ENCODE peak calls at places on chromosomes 12 and 14, in eight cellular contexts. One of them, this sample, is unnamed.

GRCh38 chr14:100078997-100079561 is 13.9 kb downstream of the EVL start:
- DNase-seq in AG08396: no peak
- DNase-seq in stomach: peak
- DNase-seq in SK-N-DZ: peak
- DNase-seq in stimulated activated CD8-positive, alpha-beta memory T cell treated with anti-CD3 and anti-CD28 coated beads, Interleukin-15, amount 100 ng/mL, for 24 hours: no peak
- DNase-seq in amniotic stem cell: no peak
- DNase-seq in HCT116: no peak
- DNase-seq in fibroblast of the aortic adventitia: peak
- DNase-seq in this sample: peak

GRCh38 chr12:106113446-106114083 is 25.2 kb downstream of the NUAK1 start:
- DNase-seq in stimulated activated CD8-positive, alpha-beta memory T cell treated with anti-CD3 and anti-CD28 coated beads, Interleukin-15, amount 100 ng/mL, for 24 hours: no peak
- DNase-seq in fibroblast of the aortic adventitia: peak
- DNase-seq in stomach: no peak
- DNase-seq in amniotic stem cell: no peak
- DNase-seq in HCT116: no peak
- DNase-seq in AG08396: no peak
- DNase-seq in SK-N-DZ: no peak
- DNase-seq in this sample: no peak

GRCh38 chr12:39575498-39575875 is 44.1 kb downstream of the ABCD2 start:
- DNase-seq in stomach: no peak
- DNase-seq in AG08396: no peak
- DNase-seq in HCT116: no peak
- DNase-seq in stimulated activated CD8-positive, alpha-beta memory T cell treated with anti-CD3 and anti-CD28 coated beads, Interleukin-15, amount 100 ng/mL, for 24 hours: no peak
- DNase-seq in fibroblast of the aortic adventitia: no peak
- DNase-seq in amniotic stem cell: no peak
- DNase-seq in SK-N-DZ: no peak
- DNase-seq in this sample: no peak

GRCh38 chr14:101500061-101500460 is 61.2 kb upstream of the DIO3 start:
- DNase-seq in AG08396: no peak
- DNase-seq in amniotic stem cell: no peak
- DNase-seq in fibroblast of the aortic adventitia: no peak
- DNase-seq in stomach: no peak
- DNase-seq in stimulated activated CD8-positive, alpha-beta memory T cell treated with anti-CD3 and anti-CD28 coated beads, Interleukin-15, amount 100 ng/mL, for 24 hours: no peak
- DNase-seq in SK-N-DZ: no peak
- DNase-seq in HCT116: no peak
- DNase-seq in this sample: no peak

GRCh38 chr12:113932411-113933196 is 33.5 kb downstream of the RBM19 start:
- DNase-seq in amniotic stem cell: no peak
- DNase-seq in fibroblast of the aortic adventitia: peak
- DNase-seq in SK-N-DZ: peak
- DNase-seq in AG08396: no peak
- DNase-seq in stomach: no peak
- DNase-seq in stimulated activated CD8-positive, alpha-beta memory T cell treated with anti-CD3 and anti-CD28 coated beads, Interleukin-15, amount 100 ng/mL, for 24 hours: no peak
- DNase-seq in HCT116: no peak
- DNase-seq in this sample: peak

GRCh38 chr12:89345830-89346740 is 6.2 kb downstream of the DUSP6 start:
- DNase-seq in SK-N-DZ: no peak
- DNase-seq in HCT116: peak
- DNase-seq in fibroblast of the aortic adventitia: peak
- DNase-seq in stimulated activated CD8-positive, alpha-beta memory T cell treated with anti-CD3 and anti-CD28 coated beads, Interleukin-15, amount 100 ng/mL, for 24 hours: no peak
- DNase-seq in AG08396: no peak
- DNase-seq in amniotic stem cell: no peak
- DNase-seq in stomach: peak
- DNase-seq in this sample: peak

GRCh38 chr12:92844147-92844763 is 84.8 kb downstream of the EEA1 start:
- DNase-seq in fibroblast of the aortic adventitia: peak
- DNase-seq in HCT116: no peak
- DNase-seq in SK-N-DZ: no peak
- DNase-seq in stimulated activated CD8-positive, alpha-beta memory T cell treated with anti-CD3 and anti-CD28 coated beads, Interleukin-15, amount 100 ng/mL, for 24 hours: no peak
- DNase-seq in AG08396: no peak
- DNase-seq in amniotic stem cell: no peak
- DNase-seq in stomach: no peak
- DNase-seq in this sample: peak

GRCh38 chr14:90582166-90582565 is 185.3 kb downstream of the CALM1 start:
- DNase-seq in amniotic stem cell: no peak
- DNase-seq in fibroblast of the aortic adventitia: no peak
- DNase-seq in stomach: no peak
- DNase-seq in stimulated activated CD8-positive, alpha-beta memory T cell treated with anti-CD3 and anti-CD28 coated beads, Interleukin-15, amount 100 ng/mL, for 24 hours: no peak
- DNase-seq in HCT116: no peak
- DNase-seq in SK-N-DZ: no peak
- DNase-seq in AG08396: no peak
- DNase-seq in this sample: no peak

GRCh38 chr12:78155546-78155945 is 324.9 kb downstream of the NAV3 start:
- DNase-seq in stomach: no peak
- DNase-seq in fibroblast of the aortic adventitia: no peak
- DNase-seq in SK-N-DZ: no peak
- DNase-seq in HCT116: no peak
- DNase-seq in amniotic stem cell: no peak
- DNase-seq in stimulated activated CD8-positive, alpha-beta memory T cell treated with anti-CD3 and anti-CD28 coated beads, Interleukin-15, amount 100 ng/mL, for 24 hours: no peak
- DNase-seq in AG08396: no peak
- DNase-seq in this sample: no peak

GRCh38 chr14:65566820-65567522 is 154.4 kb downstream of the FUT8 start:
- DNase-seq in stimulated activated CD8-positive, alpha-beta memory T cell treated with anti-CD3 and anti-CD28 coated beads, Interleukin-15, amount 100 ng/mL, for 24 hours: no peak
- DNase-seq in amniotic stem cell: no peak
- DNase-seq in SK-N-DZ: no peak
- DNase-seq in stomach: no peak
- DNase-seq in AG08396: no peak
- DNase-seq in HCT116: no peak
- DNase-seq in fibroblast of the aortic adventitia: no peak
- DNase-seq in this sample: no peak

GRCh38 chr14:21268612-21269251 is 510 bp downstream of the HNRNPC start:
- DNase-seq in amniotic stem cell: peak
- DNase-seq in stimulated activated CD8-positive, alpha-beta memory T cell treated with anti-CD3 and anti-CD28 coated beads, Interleukin-15, amount 100 ng/mL, for 24 hours: no peak
- DNase-seq in SK-N-DZ: peak
- DNase-seq in AG08396: no peak
- DNase-seq in HCT116: peak
- DNase-seq in fibroblast of the aortic adventitia: peak
- DNase-seq in stomach: peak
- DNase-seq in this sample: peak

GRCh38 chr14:36988568-36988967 is 183.8 kb downstream of the SLC25A21 start:
- DNase-seq in amniotic stem cell: peak
- DNase-seq in SK-N-DZ: no peak
- DNase-seq in fibroblast of the aortic adventitia: no peak
- DNase-seq in HCT116: no peak
- DNase-seq in stomach: no peak
- DNase-seq in AG08396: peak
- DNase-seq in stimulated activated CD8-positive, alpha-beta memory T cell treated with anti-CD3 and anti-CD28 coated beads, Interleukin-15, amount 100 ng/mL, for 24 hours: no peak
- DNase-seq in this sample: no peak

GRCh38 chr12:27965966-27966365 is 6.6 kb downstream of the PTHLH start:
- DNase-seq in fibroblast of the aortic adventitia: no peak
- DNase-seq in amniotic stem cell: no peak
- DNase-seq in HCT116: no peak
- DNase-seq in stomach: no peak
- DNase-seq in AG08396: peak
- DNase-seq in SK-N-DZ: no peak
- DNase-seq in stimulated activated CD8-positive, alpha-beta memory T cell treated with anti-CD3 and anti-CD28 coated beads, Interleukin-15, amount 100 ng/mL, for 24 hours: no peak
- DNase-seq in this sample: no peak

GRCh38 chr12:123270380-123271181 is 1.1 kb downstream of the CDK2AP1 start:
- DNase-seq in stomach: no peak
- DNase-seq in fibroblast of the aortic adventitia: peak
- DNase-seq in HCT116: no peak
- DNase-seq in AG08396: peak
- DNase-seq in amniotic stem cell: no peak
- DNase-seq in stimulated activated CD8-positive, alpha-beta memory T cell treated with anti-CD3 and anti-CD28 coated beads, Interleukin-15, amount 100 ng/mL, for 24 hours: no peak
- DNase-seq in SK-N-DZ: no peak
- DNase-seq in this sample: peak

GRCh38 chr12:80709811-80710726 is 2.6 kb downstream of the MYF6 start:
- DNase-seq in HCT116: peak
- DNase-seq in stimulated activated CD8-positive, alpha-beta memory T cell treated with anti-CD3 and anti-CD28 coated beads, Interleukin-15, amount 100 ng/mL, for 24 hours: no peak
- DNase-seq in stomach: no peak
- DNase-seq in fibroblast of the aortic adventitia: no peak
- DNase-seq in SK-N-DZ: no peak
- DNase-seq in amniotic stem cell: no peak
- DNase-seq in AG08396: no peak
- DNase-seq in this sample: peak

GRCh38 chr12:105740970-105741725 is 397.6 kb downstream of the NUAK1 start:
- DNase-seq in HCT116: no peak
- DNase-seq in AG08396: no peak
- DNase-seq in stimulated activated CD8-positive, alpha-beta memory T cell treated with anti-CD3 and anti-CD28 coated beads, Interleukin-15, amount 100 ng/mL, for 24 hours: no peak
- DNase-seq in SK-N-DZ: no peak
- DNase-seq in fibroblast of the aortic adventitia: peak
- DNase-seq in stomach: no peak
- DNase-seq in amniotic stem cell: no peak
- DNase-seq in this sample: peak

GRCh38 chr12:117151195-117152031 is 38.9 kb downstream of the FBXO21 start:
- DNase-seq in amniotic stem cell: peak
- DNase-seq in AG08396: peak
- DNase-seq in stomach: peak
- DNase-seq in SK-N-DZ: peak
- DNase-seq in stimulated activated CD8-positive, alpha-beta memory T cell treated with anti-CD3 and anti-CD28 coated beads, Interleukin-15, amount 100 ng/mL, for 24 hours: no peak
- DNase-seq in HCT116: peak
- DNase-seq in fibroblast of the aortic adventitia: peak
- DNase-seq in this sample: peak

GRCh38 chr14:90522585-90523191 is 125.9 kb downstream of the CALM1 start:
- DNase-seq in stimulated activated CD8-positive, alpha-beta memory T cell treated with anti-CD3 and anti-CD28 coated beads, Interleukin-15, amount 100 ng/mL, for 24 hours: no peak
- DNase-seq in fibroblast of the aortic adventitia: peak
- DNase-seq in stomach: peak
- DNase-seq in AG08396: no peak
- DNase-seq in HCT116: no peak
- DNase-seq in amniotic stem cell: no peak
- DNase-seq in SK-N-DZ: peak
- DNase-seq in this sample: no peak

This sample was measured in cardiac muscle cell.